ENCODE peak calls at places on chromosomes 12 and 14, in eight cellular contexts. G is nucleus accumbens; I is activated CD4-positive, alpha-beta memory T cell treated with anti-CD3 and anti-CD28 coated beads for 36 hours; D is neuronal stem cell; N is activated naive CD8-positive, alpha-beta T cell treated with anti-CD3 and anti-CD28 coated beads, Interleukin-2, amount 50 U/mL, for 24 hours; X is caudate nucleus; U is C1 segment of cervical spinal cord; Y is T follicular helper cell. P is an unnamed sample.

GRCh38 chr14:100348779-100349708 is 25.9 kb downstream of the SLC25A47 start:
- DNase-seq in D (no peak), I (no peak), Y (no peak), U (no peak), N (no peak), X (no peak), G (no peak), P (no peak)

GRCh38 chr14:53180272-53181221 is 27.4 kb upstream of the DDHD1 start:
- DNase-seq in Y (peak), I (peak), D (peak), X (no peak), G (no peak), N (peak), U (no peak), P (peak)

GRCh38 chr14:94659953-94660946 is 48.1 kb downstream of the SERPINA3 start:
- DNase-seq in I (no peak), D (no peak), G (no peak), U (no peak), N (no peak), Y (no peak), X (no peak), P (no peak)

GRCh38 chr12:21354641-21355040 is 18.1 kb upstream of the IAPP start:
- DNase-seq in X (no peak), N (no peak), U (no peak), G (no peak), I (no peak), D (no peak), Y (no peak), P (no peak)

GRCh38 chr12:78146365-78146772 is 315.7 kb downstream of the NAV3 start:
- DNase-seq in Y (no peak), U (no peak), I (no peak), X (no peak), D (peak), G (no peak), N (no peak), P (no peak)

GRCh38 chr14:64703393-64704144 is 655 bp upstream of the PLEKHG3 start:
- DNase-seq in U (no peak), Y (no peak), D (no peak), I (no peak), N (no peak), G (no peak), X (no peak), P (no peak)

GRCh38 chr12:57456145-57456700 is 1.1 kb downstream of the INHBE start:
- DNase-seq in G (no peak), U (no peak), Y (no peak), N (peak), X (no peak), I (peak), D (peak), P (no peak)

GRCh38 chr14:22925513-22925912 is 3.7 kb downstream of the PRMT5 start:
- DNase-seq in I (no peak), Y (no peak), D (no peak), N (no peak), U (no peak), G (no peak), X (no peak), P (no peak)

GRCh38 chr12:11645391-11645790 is 4.1 kb upstream of the ETV6 start:
- DNase-seq in G (no peak), U (no peak), I (no peak), N (no peak), X (no peak), D (no peak), Y (no peak), P (no peak)